ENCODE peak calls at places on chromosome 3, in eight cellular contexts. G is CD4-positive, alpha-beta T cell; Z is GM12878; Y is iPS DF 19.7; W is skeletal muscle cell; D is GM13977; A is omental fat pad; L is hippocampal formation. O is an unnamed sample.

GRCh38 chr3:60746690-60747416 is 504.4 kb downstream of the FHIT start:
- DNase-seq in G (no peak), Z (no peak), Y (no peak), W (no peak), D (no peak), A (no peak), L (no peak), O (no peak)

GRCh38 chr3:172085557-172085895 is 46.1 kb downstream of the FNDC3B start:
- DNase-seq in G (no peak), Z (no peak), Y (no peak), W (no peak), D (no peak), A (no peak), L (no peak), O (no peak)

GRCh38 chr3:42148982-42149432 is 57.9 kb downstream of the TRAK1 start:
- DNase-seq in G (no peak), Z (no peak), Y (peak), W (peak), D (no peak), A (no peak), L (peak), O (peak)

GRCh38 chr3:60351481-60351880 is 899.8 kb downstream of the FHIT start:
- DNase-seq in G (no peak), Z (no peak), Y (no peak), W (no peak), D (no peak), A (no peak), L (no peak), O (no peak)

GRCh38 chr3:11211531-11212300 is 57.4 kb downstream of the HRH1 start:
- DNase-seq in G (no peak), Z (no peak), Y (no peak), W (no peak), D (no peak), A (no peak), L (no peak), O (no peak)

GRCh38 chr3:115814778-115815380 is 191.6 kb downstream of the GAP43 start:
- DNase-seq in G (peak), Z (no peak), Y (no peak), W (no peak), D (peak), A (peak), L (peak), O (no peak)

GRCh38 chr3:151775314-151776258 is 38.3 kb upstream of the AADAC start:
- DNase-seq in G (no peak), Z (no peak), Y (no peak), W (no peak), D (no peak), A (no peak), L (no peak), O (no peak)

GRCh38 chr3:188262913-188263683 is 109.1 kb downstream of the LPP start:
- DNase-seq in G (no peak), Z (no peak), Y (no peak), W (peak), D (no peak), A (no peak), L (peak), O (no peak)

GRCh38 chr3:42340466-42340865 is 69.9 kb downstream of the LYZL4 start:
- DNase-seq in G (no peak), Z (no peak), Y (no peak), W (no peak), D (no peak), A (no peak), L (no peak), O (no peak)

GRCh38 chr3:10178892-10179291 is 14.2 kb downstream of the IRAK2 start:
- DNase-seq in G (no peak), Z (no peak), Y (no peak), W (no peak), D (no peak), A (no peak), L (no peak), O (no peak)

GRCh38 chr3:172307143-172307560 is 141.1 kb downstream of the GHSR start:
- DNase-seq in G (no peak), Z (no peak), Y (no peak), W (no peak), D (no peak), A (no peak), L (no peak), O (no peak)

GRCh38 chr3:175383813-175384212 is 524.7 kb downstream of the NAALADL2 start:
- DNase-seq in G (no peak), Z (no peak), Y (no peak), W (no peak), D (no peak), A (no peak), L (no peak), O (no peak)

GRCh38 chr3:112979244-112979832 is 4.4 kb upstream of the CD200R1 start:
- DNase-seq in G (no peak), Z (no peak), Y (no peak), W (no peak), D (no peak), A (no peak), L (no peak), O (peak)

GRCh38 chr3:8525893-8526292 is 24.3 kb downstream of the LMCD1 start:
- DNase-seq in G (no peak), Z (no peak), Y (no peak), W (no peak), D (no peak), A (no peak), L (no peak), O (no peak)

GRCh38 chr3:184496933-184497332 is 64.7 kb upstream of the EPHB3 start:
- DNase-seq in G (no peak), Z (no peak), Y (no peak), W (no peak), D (no peak), A (no peak), L (no peak), O (no peak)

GRCh38 chr3:16824085-16824696 is 60.6 kb upstream of the PLCL2 start:
- DNase-seq in G (no peak), Z (peak), Y (no peak), W (no peak), D (no peak), A (no peak), L (no peak), O (no peak)

GRCh38 chr3:123586966-123587365 is 2.1 kb upstream of the HACD2 start:
- DNase-seq in G (no peak), Z (no peak), Y (no peak), W (no peak), D (no peak), A (no peak), L (no peak), O (no peak)

GRCh38 chr3:193960485-193961172 is 175.3 kb upstream of the HES1 start:
- DNase-seq in G (no peak), Z (no peak), Y (no peak), W (no peak), D (no peak), A (no peak), L (peak), O (no peak)

GRCh38 chr3:55549172-55549571 is 62.1 kb upstream of the WNT5A start:
- DNase-seq in G (no peak), Z (no peak), Y (no peak), W (no peak), D (no peak), A (no peak), L (no peak), O (no peak)

GRCh38 chr3:164732166-164732565 is 346.1 kb downstream of the SI start:
- DNase-seq in G (no peak), Z (no peak), Y (no peak), W (no peak), D (no peak), A (no peak), L (no peak), O (no peak)

GRCh38 chr3:121491683-121492082 is 54.1 kb downstream of the POLQ start:
- DNase-seq in G (no peak), Z (no peak), Y (no peak), W (no peak), D (no peak), A (no peak), L (no peak), O (no peak)

GRCh38 chr3:176814252-176814651 is 383.0 kb downstream of the TBL1XR1 start:
- DNase-seq in G (no peak), Z (no peak), Y (peak), W (peak), D (peak), A (no peak), L (peak), O (peak)

GRCh38 chr3:54905230-54905888 is 22.5 kb downstream of the LRTM1 start:
- DNase-seq in G (no peak), Z (no peak), Y (no peak), W (no peak), D (no peak), A (no peak), L (no peak), O (peak)

GRCh38 chr3:184642623-184643308 is 69.1 kb downstream of the MAGEF1 start:
- DNase-seq in G (no peak), Z (no peak), Y (no peak), W (no peak), D (no peak), A (no peak), L (no peak), O (no peak)

GRCh38 chr3:159619341-159619885 is 369.2 kb upstream of the IL12A start:
- DNase-seq in G (no peak), Z (no peak), Y (no peak), W (no peak), D (no peak), A (no peak), L (no peak), O (no peak)

GRCh38 chr3:77254967-77255831 is 215.3 kb downstream of the ROBO2 start:
- DNase-seq in G (no peak), Z (no peak), Y (peak), W (peak), D (peak), A (no peak), L (no peak), O (peak)

GRCh38 chr3:152031321-152031720 is 157.9 kb downstream of the SUCNR1 start:
- DNase-seq in G (no peak), Z (no peak), Y (no peak), W (no peak), D (no peak), A (no peak), L (no peak), O (no peak)

GRCh38 chr3:15505412-15506165 is 15.9 kb downstream of the COLQ start:
- DNase-seq in G (no peak), Z (no peak), Y (no peak), W (no peak), D (no peak), A (no peak), L (no peak), O (no peak)

GRCh38 chr3:133211449-133211848 is 173.3 kb downstream of the TMEM108 start:
- DNase-seq in G (no peak), Z (peak), Y (peak), W (no peak), D (peak), A (no peak), L (no peak), O (no peak)

GRCh38 chr3:31196881-31197364 is 302.5 kb upstream of the GADL1 start:
- DNase-seq in G (no peak), Z (no peak), Y (peak), W (peak), D (no peak), A (peak), L (no peak), O (no peak)

GRCh38 chr3:10622456-10622855 is 117.1 kb upstream of the ATP2B2 start:
- DNase-seq in G (no peak), Z (no peak), Y (no peak), W (no peak), D (no peak), A (no peak), L (no peak), O (no peak)

GRCh38 chr3:126208618-126209256 is 28.4 kb upstream of the ALDH1L1 start:
- DNase-seq in G (no peak), Z (no peak), Y (no peak), W (peak), D (no peak), A (no peak), L (no peak), O (peak)

GRCh38 chr3:189309400-189309975 is 137.7 kb downstream of the TPRG1 start:
- DNase-seq in G (no peak), Z (no peak), Y (no peak), W (no peak), D (no peak), A (no peak), L (no peak), O (no peak)

GRCh38 chr3:193231201-193231600 is 9.8 kb upstream of the PLAAT1 start:
- DNase-seq in G (no peak), Z (no peak), Y (no peak), W (no peak), D (no peak), A (no peak), L (no peak), O (no peak)

GRCh38 chr3:158460929-158461328 is 110.1 kb upstream of the MLF1 start:
- DNase-seq in G (no peak), Z (no peak), Y (no peak), W (no peak), D (no peak), A (no peak), L (no peak), O (no peak)

O was measured in retinal pigment epithelial cell.